ENCODE peak calls at places on chromosomes 1 and 21, in eight cellular contexts. V is activated CD8-positive, alpha-beta memory T cell treated with anti-CD3 and anti-CD28 coated beads, Interleukin-2, amount 50 U/mL, for 4 hours; L is epithelial cell of esophagus; S is stimulated activated CD4-positive, alpha-beta T cell treated with anti-CD3 and anti-CD28 coated beads, Interleukin-12 subunit alpha, Interleukin-12 subunit beta, amount 100 ng/mL, for 4 hours; R is left ventricle myocardium inferior; J is myocyte; N is AML-193; Z is ascending aorta. P is an unnamed sample.

GRCh38 chr1:103461171-103462105 is 64.1 kb upstream of the RNPC3 start:
- DNase-seq in V (no peak), L (peak; percentile 37), S (no peak), R (no peak), J (peak; percentile 36), N (peak; percentile 11), Z (no peak), P (peak; percentile 6)

GRCh38 chr1:68107771-68108170 is 57.3 kb upstream of the DIRAS3 start:
- DNase-seq in V (no peak), L (peak; percentile 44), S (no peak), R (no peak), J (peak; percentile 48), N (no peak), Z (no peak), P (no peak)

GRCh38 chr1:59116920-59117542 is 179.9 kb upstream of the FGGY start:
- DNase-seq in V (no peak), L (peak; percentile 58), S (no peak), R (no peak), J (no peak), N (no peak), Z (no peak), P (no peak)

GRCh38 chr1:156711011-156711817 is 5.8 kb upstream of the CRABP2 start:
- DNase-seq in V (no peak), L (no peak), S (no peak), R (no peak), J (no peak), N (no peak), Z (no peak), P (no peak)

GRCh38 chr1:5718716-5719632 is 273.3 kb downstream of the NPHP4 start:
- DNase-seq in V (no peak), L (no peak), S (no peak), R (no peak), J (no peak), N (no peak), Z (no peak), P (no peak)

GRCh38 chr21:36747815-36748381 is 49.0 kb downstream of the SIM2 start:
- DNase-seq in V (no peak), L (peak; percentile 52), S (peak; percentile 41), R (peak; percentile 62), J (peak; percentile 40), N (no peak), Z (no peak), P (no peak)

GRCh38 chr1:179129702-179130473 is 48.0 kb downstream of the TOR3A start:
- DNase-seq in V (peak; percentile 17), L (peak; percentile 45), S (no peak), R (no peak), J (no peak), N (peak; percentile 52), Z (no peak), P (peak; percentile 69)

GRCh38 chr1:22415489-22415888 is 36.2 kb upstream of the ZBTB40 start:
- DNase-seq in V (no peak), L (no peak), S (no peak), R (no peak), J (no peak), N (no peak), Z (peak; percentile 46), P (no peak)

GRCh38 chr1:204573563-204573925 is 57.3 kb downstream of the MDM4 start:
- DNase-seq in V (no peak), L (peak; percentile 67), S (no peak), R (no peak), J (no peak), N (no peak), Z (no peak), P (no peak)

GRCh38 chr1:236301958-236302335 is 20.2 kb upstream of the ERO1B start:
- DNase-seq in V (no peak), L (no peak), S (no peak), R (no peak), J (no peak), N (no peak), Z (no peak), P (no peak)

GRCh38 chr1:247713753-247714152 is 2.7 kb downstream of the OR6F1 start:
- DNase-seq in V (no peak), L (no peak), S (no peak), R (no peak), J (no peak), N (no peak), Z (no peak), P (no peak)

GRCh38 chr1:221074325-221074724 is 195.1 kb downstream of the HLX start:
- DNase-seq in V (no peak), L (peak; percentile 33), S (no peak), R (no peak), J (no peak), N (peak; percentile 87), Z (no peak), P (peak; percentile 53)

GRCh38 chr1:40423951-40424618 is 26.2 kb upstream of the ZFP69B start:
- DNase-seq in V (no peak), L (no peak), S (no peak), R (no peak), J (no peak), N (no peak), Z (no peak), P (no peak)

GRCh38 chr1:219442575-219442974 is 170.3 kb downstream of the ZC3H11B start:
- DNase-seq in V (no peak), L (no peak), S (no peak), R (no peak), J (no peak), N (no peak), Z (no peak), P (no peak)

GRCh38 chr21:39575778-39576177 is 37.0 kb upstream of the B3GALT5 start:
- DNase-seq in V (no peak), L (peak; percentile 20), S (no peak), R (no peak), J (no peak), N (no peak), Z (no peak), P (no peak)

GRCh38 chr21:34967509-34968289 is 81.4 kb downstream of the RUNX1 start:
- DNase-seq in V (no peak), L (peak; percentile 76), S (no peak), R (no peak), J (peak; percentile 37), N (no peak), Z (no peak), P (peak; percentile 16)

GRCh38 chr1:171220551-171221175 is 27.6 kb upstream of the FMO1 start:
- DNase-seq in V (no peak), L (no peak), S (no peak), R (no peak), J (peak; percentile 5), N (no peak), Z (no peak), P (no peak)

GRCh38 chr1:59445040-59445439 is 148.1 kb downstream of the FGGY start:
- DNase-seq in V (no peak), L (peak; percentile 82), S (no peak), R (no peak), J (no peak), N (no peak), Z (peak; percentile 80), P (no peak)

GRCh38 chr1:58997637-58998036 is 213.8 kb upstream of the JUN start:
- DNase-seq in V (no peak), L (no peak), S (no peak), R (no peak), J (peak; percentile 22), N (no peak), Z (no peak), P (no peak)

GRCh38 chr1:66521736-66522365 is 12.1 kb upstream of the SGIP1 start:
- DNase-seq in V (no peak), L (peak; percentile 93), S (no peak), R (no peak), J (peak; percentile 17), N (no peak), Z (no peak), P (no peak)

GRCh38 chr1:165717918-165718515 is 19.7 kb upstream of the ALDH9A1 start:
- DNase-seq in V (peak; percentile 18), L (peak; percentile 68), S (no peak), R (no peak), J (peak; percentile 68), N (peak; percentile 75), Z (no peak), P (peak; percentile 71)

GRCh38 chr1:203395746-203396145 is 44.8 kb upstream of the FMOD start:
- DNase-seq in V (no peak), L (no peak), S (no peak), R (no peak), J (no peak), N (no peak), Z (no peak), P (no peak)

GRCh38 chr1:218364028-218364710 is 19.0 kb downstream of the TGFB2 start:
- DNase-seq in V (no peak), L (no peak), S (no peak), R (no peak), J (peak; percentile 65), N (no peak), Z (no peak), P (no peak)

GRCh38 chr1:7960165-7960564 is 1.3 kb upstream of the PARK7 start:
- DNase-seq in V (no peak), L (no peak), S (no peak), R (no peak), J (no peak), N (peak; percentile 27), Z (peak; percentile 44), P (no peak)

GRCh38 chr1:87916965-87917364 is 588.3 kb downstream of the LMO4 start:
- DNase-seq in V (no peak), L (no peak), S (no peak), R (no peak), J (no peak), N (no peak), Z (peak; percentile 66), P (no peak)